ENCODE peak calls at places on chromosome 6, in nine cellular contexts. D is BE2C; Q is activated T-helper 2 cell treated with anti-CD3 and anti-CD28 coated beads, Interferon-gamma antibody, Interleukin-2, Interleukin-4, amounts not matched to agents 10 μg/mL and 5 μg/mL and 100 μg/mL, durations not matched to agents 14 hours and 24 hours and 36 hours; I is EH; Z is AG10803; U is suprapubic skin; J is OCI-LY7; C is AG08395; B is caudate nucleus. H is an unnamed sample.

GRCh38 chr6:8137529-8137939 is 35.2 kb upstream of the EEF1E1 start:
- DNase-seq in D (no peak), Q (no peak), I (no peak), Z (no peak), U (no peak), J (no peak), C (no peak), B (no peak), H (no peak)

GRCh38 chr6:67094431-67094830 is 1387.4 kb upstream of the EYS start:
- DNase-seq in D (no peak), Q (no peak), I (no peak), Z (no peak), U (no peak), J (no peak), C (no peak), B (no peak), H (no peak)

GRCh38 chr6:38176797-38177751 is 357.5 kb downstream of the ZFAND3 start:
- DNase-seq in D (no peak), Q (no peak), I (no peak), Z (no peak), U (no peak), J (no peak), C (no peak), B (no peak), H (no peak)

GRCh38 chr6:15076565-15076964 is 169.3 kb upstream of the JARID2 start:
- DNase-seq in D (no peak), Q (no peak), I (no peak), Z (no peak), U (no peak), J (no peak), C (no peak), B (no peak), H (no peak)

GRCh38 chr6:157561929-157562810 is 181.2 kb downstream of the ZDHHC14 start:
- DNase-seq in D (no peak), Q (no peak), I (no peak), Z (no peak), U (no peak), J (peak; percentile 69), C (no peak), B (no peak), H (no peak)

GRCh38 chr6:113645576-113645970 is 211.6 kb upstream of the MARCKS start:
- DNase-seq in D (no peak), Q (no peak), I (peak; percentile 99), Z (peak; percentile 99), U (no peak), J (no peak), C (peak; percentile 80), B (no peak), H (no peak)

GRCh38 chr6:138011413-138011812 is 95.8 kb downstream of the PERP start:
- DNase-seq in D (no peak), Q (no peak), I (no peak), Z (no peak), U (no peak), J (no peak), C (no peak), B (no peak), H (no peak)

GRCh38 chr6:32189742-32190053 is 304 bp downstream of the PBX2 start:
- DNase-seq in D (no peak), Q (no peak), I (no peak), Z (no peak), U (no peak), J (no peak), C (no peak), B (no peak), H (no peak)

GRCh38 chr6:73516712-73517489 is 3.9 kb downstream of the EEF1A1 start:
- DNase-seq in D (no peak), Q (no peak), I (peak; percentile 30), Z (no peak), U (no peak), J (peak; percentile 14), C (no peak), B (no peak), H (no peak)

GRCh38 chr6:30955367-30956042 is 14.7 kb downstream of the MUCL3 start:
- DNase-seq in D (peak; percentile 30), Q (peak; percentile 18), I (peak; percentile 42), Z (peak; percentile 52), U (peak; percentile 83), J (no peak), C (peak; percentile 65), B (no peak), H (no peak)

GRCh38 chr6:165925474-165926156 is 242.0 kb downstream of the TBXT start:
- DNase-seq in D (no peak), Q (no peak), I (no peak), Z (no peak), U (no peak), J (no peak), C (no peak), B (no peak), H (no peak)

GRCh38 chr6:52362443-52363221 is 681 bp downstream of the PAQR8 start:
- DNase-seq in D (peak; percentile 49), Q (peak; percentile 42), I (peak; percentile 46), Z (no peak), U (peak; percentile 79), J (peak; percentile 55), C (peak; percentile 27), B (no peak), H (peak; percentile 74)

GRCh38 chr6:153001767-153002612 is 519 bp downstream of the MTRF1L start:
- DNase-seq in D (no peak), Q (no peak), I (peak; percentile 24), Z (peak; percentile 19), U (no peak), J (peak; percentile 29), C (peak; percentile 10), B (no peak), H (no peak)

GRCh38 chr6:13425971-13426931 is 61.1 kb downstream of the GFOD1 start:
- DNase-seq in D (peak; percentile 20), Q (no peak), I (peak; percentile 37), Z (peak; percentile 39), U (no peak), J (peak; percentile 34), C (peak; percentile 69), B (no peak), H (peak; percentile 70)

GRCh38 chr6:32570363-32570905 is 19.2 kb downstream of the HLA-DRB1 start:
- DNase-seq in D (no peak), Q (no peak), I (no peak), Z (no peak), U (no peak), J (no peak), C (no peak), B (no peak), H (no peak)

GRCh38 chr6:17865243-17865642 is 122.2 kb downstream of the KIF13A start:
- DNase-seq in D (no peak), Q (no peak), I (peak; percentile 51), Z (no peak), U (no peak), J (no peak), C (no peak), B (no peak), H (no peak)

GRCh38 chr6:14932485-14933178 is 313.2 kb upstream of the JARID2 start:
- DNase-seq in D (no peak), Q (no peak), I (no peak), Z (no peak), U (no peak), J (no peak), C (no peak), B (no peak), H (no peak)

GRCh38 chr6:130744601-130745382 is 82.4 kb upstream of the SMLR1 start:
- DNase-seq in D (no peak), Q (no peak), I (no peak), Z (peak; percentile 21), U (no peak), J (no peak), C (no peak), B (no peak), H (no peak)

GRCh38 chr6:154157082-154157481 is 118.0 kb downstream of the OPRM1 start:
- DNase-seq in D (no peak), Q (no peak), I (no peak), Z (no peak), U (no peak), J (no peak), C (no peak), B (no peak), H (no peak)

GRCh38 chr6:36692861-36693702 is 4.5 kb upstream of the RAB44 start:
- DNase-seq in D (no peak), Q (no peak), I (peak; percentile 10), Z (no peak), U (peak; percentile 79), J (no peak), C (peak; percentile 50), B (no peak), H (peak; percentile 77)

GRCh38 chr6:108627692-108628565 is 67.2 kb downstream of the FOXO3 start:
- DNase-seq in D (no peak), Q (no peak), I (peak; percentile 58), Z (no peak), U (no peak), J (no peak), C (no peak), B (no peak), H (no peak)

GRCh38 chr6:1724616-1725015 is 114.9 kb downstream of the FOXC1 start:
- DNase-seq in D (no peak), Q (no peak), I (no peak), Z (no peak), U (no peak), J (no peak), C (no peak), B (no peak), H (no peak)

GRCh38 chr6:48985025-48985424 is 478.0 kb downstream of the MMUT start:
- DNase-seq in D (no peak), Q (no peak), I (peak; percentile 36), Z (peak; percentile 8), U (no peak), J (no peak), C (no peak), B (no peak), H (no peak)

GRCh38 chr6:142968601-142969000 is 23.6 kb upstream of the HIVEP2 start:
- DNase-seq in D (no peak), Q (no peak), I (no peak), Z (no peak), U (no peak), J (no peak), C (no peak), B (no peak), H (no peak)

GRCh38 chr6:134307074-134307473 is 10.8 kb downstream of the SGK1 start:
- DNase-seq in D (no peak), Q (no peak), I (no peak), Z (no peak), U (no peak), J (no peak), C (no peak), B (no peak), H (no peak)

GRCh38 chr6:34865107-34865506 is 22.7 kb downstream of the TAF11 start:
- DNase-seq in D (no peak), Q (no peak), I (peak; percentile 50), Z (no peak), U (no peak), J (no peak), C (no peak), B (no peak), H (no peak)

GRCh38 chr6:157264701-157265100 is 58.6 kb downstream of the TMEM242 start:
- DNase-seq in D (no peak), Q (no peak), I (no peak), Z (no peak), U (no peak), J (no peak), C (no peak), B (no peak), H (no peak)

GRCh38 chr6:146962332-146962731 is 241.9 kb upstream of the STXBP5 start:
- DNase-seq in D (no peak), Q (no peak), I (no peak), Z (peak; percentile 9), U (no peak), J (no peak), C (no peak), B (no peak), H (no peak)

GRCh38 chr6:26022166-26022510 is 59.5 kb downstream of the TRIM38 start:
- DNase-seq in D (peak; percentile 65), Q (peak; percentile 47), I (peak; percentile 86), Z (peak; percentile 80), U (no peak), J (peak; percentile 88), C (peak; percentile 75), B (no peak), H (no peak)

GRCh38 chr6:143896096-143896880 is 32.0 kb downstream of the ZC2HC1B start:
- DNase-seq in D (no peak), Q (no peak), I (no peak), Z (no peak), U (no peak), J (no peak), C (no peak), B (no peak), H (no peak)

GRCh38 chr6:20998748-20999448 is 464.6 kb downstream of the CDKAL1 start:
- DNase-seq in D (no peak), Q (no peak), I (no peak), Z (peak; percentile 27), U (no peak), J (no peak), C (no peak), B (no peak), H (no peak)

H was measured in coronary artery.